ENCODE peak calls at places on chromosomes 2 and 18, in five cellular contexts. One of them, this sample, is unnamed.

GRCh38 chr18:4797286-4797685 is 342.2 kb upstream of the DLGAP1 start:
- DNase-seq in body of pancreas: no peak
- DNase-seq in NCI-H510A: no peak
- DNase-seq in activated CD8-positive, alpha-beta memory T cell treated with anti-CD3 and anti-CD28 coated beads, Interleukin-2, amount 50 U/mL, for 48 hours: no peak
- DNase-seq in glomerular endothelial cell: no peak
- DNase-seq in this sample: no peak

GRCh38 chr2:122063716-122064115 is 308.3 kb downstream of the TSN start:
- DNase-seq in body of pancreas: no peak
- DNase-seq in NCI-H510A: no peak
- DNase-seq in activated CD8-positive, alpha-beta memory T cell treated with anti-CD3 and anti-CD28 coated beads, Interleukin-2, amount 50 U/mL, for 48 hours: no peak
- DNase-seq in glomerular endothelial cell: no peak
- DNase-seq in this sample: no peak

GRCh38 chr18:79405019-79405780 is 9.5 kb downstream of the NFATC1 start:
- DNase-seq in body of pancreas: no peak
- DNase-seq in NCI-H510A: no peak
- DNase-seq in activated CD8-positive, alpha-beta memory T cell treated with anti-CD3 and anti-CD28 coated beads, Interleukin-2, amount 50 U/mL, for 48 hours: peak
- DNase-seq in glomerular endothelial cell: no peak
- DNase-seq in this sample: no peak

GRCh38 chr2:128441341-128442052 is 122.8 kb upstream of the HS6ST1 start:
- DNase-seq in body of pancreas: no peak
- DNase-seq in NCI-H510A: no peak
- DNase-seq in activated CD8-positive, alpha-beta memory T cell treated with anti-CD3 and anti-CD28 coated beads, Interleukin-2, amount 50 U/mL, for 48 hours: peak
- DNase-seq in glomerular endothelial cell: no peak
- DNase-seq in this sample: peak

GRCh38 chr2:71082402-71083252 is 14.2 kb downstream of the NAGK start:
- DNase-seq in body of pancreas: no peak
- DNase-seq in NCI-H510A: no peak
- DNase-seq in activated CD8-positive, alpha-beta memory T cell treated with anti-CD3 and anti-CD28 coated beads, Interleukin-2, amount 50 U/mL, for 48 hours: peak
- DNase-seq in glomerular endothelial cell: no peak
- DNase-seq in this sample: no peak

GRCh38 chr2:8677646-8678592 is 3.9 kb upstream of the ID2 start:
- DNase-seq in body of pancreas: peak
- DNase-seq in NCI-H510A: peak
- DNase-seq in activated CD8-positive, alpha-beta memory T cell treated with anti-CD3 and anti-CD28 coated beads, Interleukin-2, amount 50 U/mL, for 48 hours: peak
- DNase-seq in glomerular endothelial cell: no peak
- DNase-seq in this sample: peak

GRCh38 chr2:160753960-160754359 is 260.4 kb upstream of the RBMS1 start:
- DNase-seq in body of pancreas: no peak
- DNase-seq in NCI-H510A: no peak
- DNase-seq in activated CD8-positive, alpha-beta memory T cell treated with anti-CD3 and anti-CD28 coated beads, Interleukin-2, amount 50 U/mL, for 48 hours: no peak
- DNase-seq in glomerular endothelial cell: no peak
- DNase-seq in this sample: no peak

GRCh38 chr2:83369601-83370418 is 1089.3 kb downstream of the SUCLG1 start:
- DNase-seq in body of pancreas: no peak
- DNase-seq in NCI-H510A: no peak
- DNase-seq in activated CD8-positive, alpha-beta memory T cell treated with anti-CD3 and anti-CD28 coated beads, Interleukin-2, amount 50 U/mL, for 48 hours: no peak
- DNase-seq in glomerular endothelial cell: no peak
- DNase-seq in this sample: no peak

GRCh38 chr2:118853129-118853640 is 5.7 kb upstream of the EN1 start:
- DNase-seq in body of pancreas: no peak
- DNase-seq in NCI-H510A: no peak
- DNase-seq in activated CD8-positive, alpha-beta memory T cell treated with anti-CD3 and anti-CD28 coated beads, Interleukin-2, amount 50 U/mL, for 48 hours: no peak
- DNase-seq in glomerular endothelial cell: no peak
- DNase-seq in this sample: no peak

GRCh38 chr18:61825386-61825785 is 67.4 kb downstream of the RNF152 start:
- DNase-seq in body of pancreas: no peak
- DNase-seq in NCI-H510A: no peak
- DNase-seq in activated CD8-positive, alpha-beta memory T cell treated with anti-CD3 and anti-CD28 coated beads, Interleukin-2, amount 50 U/mL, for 48 hours: no peak
- DNase-seq in glomerular endothelial cell: no peak
- DNase-seq in this sample: no peak

GRCh38 chr18:2662990-2663389 is 7.5 kb downstream of the SMCHD1 start:
- DNase-seq in body of pancreas: no peak
- DNase-seq in NCI-H510A: no peak
- DNase-seq in activated CD8-positive, alpha-beta memory T cell treated with anti-CD3 and anti-CD28 coated beads, Interleukin-2, amount 50 U/mL, for 48 hours: no peak
- DNase-seq in glomerular endothelial cell: no peak
- DNase-seq in this sample: no peak

GRCh38 chr2:219576505-219577388 is 4.6 kb downstream of the INHA start:
- DNase-seq in body of pancreas: peak
- DNase-seq in NCI-H510A: peak
- DNase-seq in activated CD8-positive, alpha-beta memory T cell treated with anti-CD3 and anti-CD28 coated beads, Interleukin-2, amount 50 U/mL, for 48 hours: no peak
- DNase-seq in glomerular endothelial cell: no peak
- DNase-seq in this sample: no peak

GRCh38 chr2:88057437-88057844 is 1.9 kb upstream of the KRCC1 start:
- DNase-seq in body of pancreas: no peak
- DNase-seq in NCI-H510A: no peak
- DNase-seq in activated CD8-positive, alpha-beta memory T cell treated with anti-CD3 and anti-CD28 coated beads, Interleukin-2, amount 50 U/mL, for 48 hours: no peak
- DNase-seq in glomerular endothelial cell: no peak
- DNase-seq in this sample: no peak

GRCh38 chr2:86622409-86622877 is 1.2 kb downstream of the RNF103 start:
- DNase-seq in body of pancreas: peak
- DNase-seq in NCI-H510A: no peak
- DNase-seq in activated CD8-positive, alpha-beta memory T cell treated with anti-CD3 and anti-CD28 coated beads, Interleukin-2, amount 50 U/mL, for 48 hours: peak
- DNase-seq in glomerular endothelial cell: no peak
- DNase-seq in this sample: no peak

GRCh38 chr2:1233280-1233679 is 180.0 kb upstream of the TPO start:
- DNase-seq in body of pancreas: no peak
- DNase-seq in NCI-H510A: peak
- DNase-seq in activated CD8-positive, alpha-beta memory T cell treated with anti-CD3 and anti-CD28 coated beads, Interleukin-2, amount 50 U/mL, for 48 hours: no peak
- DNase-seq in glomerular endothelial cell: no peak
- DNase-seq in this sample: no peak